ENCODE peak calls at places on chromosome 13, in six cellular contexts. G is AG10803, U is pancreas, B is bronchial epithelial cell, A is fibroblast of the aortic adventitia, P is left lung. D is an unnamed sample.

GRCh38 chr13:33355470-33355869 is 69.9 kb upstream of the STARD13 start:
- DNase-seq in G (peak), U (no peak), B (no peak), A (peak), P (no peak), D (peak)

GRCh38 chr13:27634231-27634630 is 12.5 kb downstream of the POLR1D start:
- DNase-seq in G (no peak), U (no peak), B (peak), A (no peak), P (no peak), D (no peak)

GRCh38 chr13:63026285-63026797 is 1610.7 kb upstream of the PCDH20 start:
- DNase-seq in G (no peak), U (no peak), B (no peak), A (no peak), P (no peak), D (no peak)

GRCh38 chr13:73411067-73411809 is 352.4 kb downstream of the KLF5 start:
- DNase-seq in G (no peak), U (no peak), B (peak), A (no peak), P (no peak), D (no peak)

GRCh38 chr13:28324181-28324789 is 170.6 kb downstream of the FLT1 start:
- DNase-seq in G (peak), U (peak), B (peak), A (peak), P (peak), D (peak)

GRCh38 chr13:99792079-99792921 is 179.3 kb downstream of the ZIC5 start:
- DNase-seq in G (no peak), U (no peak), B (no peak), A (no peak), P (no peak), D (no peak)

GRCh38 chr13:43360911-43361605 is 337.7 kb downstream of the DNAJC15 start:
- DNase-seq in G (no peak), U (no peak), B (no peak), A (no peak), P (no peak), D (no peak)

GRCh38 chr13:37475966-37476365 is 122.6 kb downstream of the POSTN start:
- DNase-seq in G (peak), U (no peak), B (peak), A (peak), P (no peak), D (no peak)

GRCh38 chr13:25292301-25292700 is 5.0 kb upstream of the MTMR6 start:
- DNase-seq in G (no peak), U (no peak), B (peak), A (no peak), P (no peak), D (no peak)

GRCh38 chr13:102017248-102017647 is 384.6 kb downstream of the FGF14 start:
- DNase-seq in G (no peak), U (no peak), B (no peak), A (no peak), P (no peak), D (no peak)

GRCh38 chr13:113063091-113063491 is 42.5 kb upstream of the F7 start:
- DNase-seq in G (no peak), U (no peak), B (no peak), A (no peak), P (no peak), D (no peak)

GRCh38 chr13:94345374-94346195 is 133.9 kb downstream of the DCT start:
- DNase-seq in G (peak), U (no peak), B (peak), A (peak), P (no peak), D (no peak)

GRCh38 chr13:31167490-31167889 is 5.8 kb upstream of the HSPH1 start:
- DNase-seq in G (no peak), U (no peak), B (peak), A (no peak), P (no peak), D (no peak)

GRCh38 chr13:59444210-59444857 is 719.4 kb downstream of the DIAPH3 start:
- DNase-seq in G (no peak), U (no peak), B (no peak), A (no peak), P (no peak), D (no peak)

GRCh38 chr13:61358599-61358998 is 57.0 kb downstream of the PCDH20 start:
- DNase-seq in G (no peak), U (no peak), B (no peak), A (no peak), P (no peak), D (no peak)

GRCh38 chr13:31053098-31053497 is 108.6 kb downstream of the HSPH1 start:
- DNase-seq in G (peak), U (no peak), B (peak), A (no peak), P (no peak), D (no peak)

GRCh38 chr13:98586400-98587144 is 9.7 kb upstream of the STK24 start:
- DNase-seq in G (no peak), U (no peak), B (no peak), A (no peak), P (no peak), D (no peak)

GRCh38 chr13:42076309-42076713 is 27.9 kb downstream of the DGKH start:
- DNase-seq in G (peak), U (no peak), B (no peak), A (no peak), P (no peak), D (no peak)

GRCh38 chr13:96104516-96104915 is 14.6 kb downstream of the HS6ST3 start:
- DNase-seq in G (no peak), U (no peak), B (peak), A (no peak), P (no peak), D (no peak)
- H3K4me3 ChIP-seq in G (no peak), U (no peak), B (no peak), A (no peak), P (no peak), D (no peak)

GRCh38 chr13:26579580-26579979 is 22.1 kb downstream of the WASF3 start:
- DNase-seq in G (no peak), U (no peak), B (no peak), A (no peak), P (no peak), D (no peak)
- TF ChIP-seq CTCF in G (no peak), U (no peak), B (no peak), A (no peak), P (no peak), D (no peak)

DNA sequence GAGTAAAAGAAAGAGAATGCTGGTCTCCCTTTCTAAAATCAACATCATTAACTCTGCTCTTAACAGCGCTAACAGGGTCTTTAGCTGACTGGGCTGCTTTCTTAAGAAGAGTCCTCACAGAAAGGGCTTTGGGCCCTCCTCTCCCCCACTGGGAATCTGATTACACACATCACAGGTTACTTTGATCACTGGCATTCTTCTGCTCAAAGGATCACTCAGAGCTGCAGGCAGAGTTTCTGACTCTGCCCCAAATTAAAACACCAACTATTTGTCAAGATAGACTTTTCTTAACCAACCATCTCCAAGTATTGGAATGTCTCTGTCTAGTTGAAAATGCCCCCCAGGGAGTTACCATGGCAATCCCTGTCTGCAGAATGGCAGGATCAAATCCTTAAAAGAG is 31.1 kb upstream of the SIAH3 start:
- DNase-seq in G (no peak), U (no peak), B (no peak), A (no peak), P (no peak), D (no peak)
- H3K4me3 ChIP-seq in G (no peak), U (no peak), B (no peak), A (no peak), P (no peak), D (no peak)

GRCh38 chr13:57633141-57633949 is 1.8 kb downstream of the PCDH17 start:
- DNase-seq in G (no peak), U (peak), B (no peak), A (no peak), P (peak), D (no peak)

GRCh38 chr13:57632276-57633140 is 964 bp downstream of the PCDH17 start:
- DNase-seq in G (no peak), U (peak), B (no peak), A (no peak), P (no peak), D (no peak)

GRCh38 chr13:57634829-57635165 is 3.3 kb downstream of the PCDH17 start:
- DNase-seq in G (no peak), U (peak), B (no peak), A (no peak), P (no peak), D (no peak)

GRCh38 chr13:57635541-57635940 is 4.0 kb downstream of the PCDH17 start:
- DNase-seq in G (no peak), U (no peak), B (no peak), A (no peak), P (no peak), D (no peak)

GRCh38 chr13:57633950-57634828 is 2.6 kb downstream of the PCDH17 start:
- DNase-seq in G (no peak), U (peak), B (no peak), A (no peak), P (no peak), D (no peak)
- TF ChIP-seq CTCF in G (no peak), U (no peak), B (no peak), A (no peak), P (no peak), D (no peak)

GRCh38 chr13:106238690-106239089 is 296.8 kb downstream of the EFNB2 start:
- DNase-seq in G (no peak), U (no peak), B (no peak), A (no peak), P (no peak), D (no peak)
- H3K4me3 ChIP-seq in G (no peak), U (no peak), B (no peak), A (no peak), P (no peak), D (no peak)

DNA sequence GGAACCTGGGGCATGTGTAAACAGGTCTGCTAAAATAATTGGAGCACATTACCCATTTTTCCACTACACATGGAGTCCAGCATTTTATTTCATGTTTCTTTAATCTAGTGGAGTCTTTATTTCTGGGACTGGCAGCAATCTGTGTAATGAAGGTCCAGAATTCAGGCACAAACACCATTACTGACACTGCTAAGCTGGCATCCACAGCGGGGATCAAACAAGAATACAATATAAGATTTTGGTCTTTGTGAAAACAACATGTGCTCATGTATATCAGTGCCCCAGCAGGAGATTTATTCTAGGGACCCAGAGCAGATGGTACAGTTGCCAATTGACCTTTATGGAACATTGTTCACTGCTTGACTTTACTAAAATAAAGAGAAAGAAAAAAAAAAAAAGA is 1587.0 kb upstream of the PRR20A start:
- DNase-seq in G (no peak), U (no peak), B (no peak), A (no peak), P (no peak), D (no peak)
- TF ChIP-seq CTCF in G (no peak), U (no peak), B (no peak), A (no peak), P (no peak), D (no peak)

DNA sequence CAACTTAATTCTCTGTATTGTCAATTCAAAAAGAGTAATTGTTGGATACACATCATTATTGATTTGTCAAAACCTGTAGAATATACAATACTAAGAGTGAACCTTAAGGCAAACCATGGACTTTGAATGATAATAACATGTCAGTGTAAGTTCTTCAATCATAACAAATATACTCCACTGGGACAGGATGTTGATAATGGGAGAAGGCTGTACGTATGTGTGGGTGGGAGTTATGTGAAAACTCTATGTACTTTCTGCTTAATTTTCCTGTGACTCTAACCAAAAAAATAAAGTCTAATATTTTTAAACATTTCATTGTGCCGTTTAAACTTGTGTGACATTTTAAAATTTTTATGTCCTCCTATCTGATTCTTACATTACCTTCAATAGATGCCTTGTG is 526.7 kb downstream of the SUCLA2 start:
- DNase-seq in G (no peak), U (no peak), B (no peak), A (no peak), P (no peak), D (no peak)
- H3K4me3 ChIP-seq in G (no peak), U (no peak), B (no peak), A (no peak), P (no peak), D (no peak)

D was measured in HL-60.